ENCODE peak calls at places on chromosomes 6 and 20, in six cellular contexts. One of them, this sample, is unnamed.
A peak's percentile ranks its signal among the peaks of the same experiment; 100 is the strongest.

GRCh38 chr6:135990437-135990836 is 138.9 kb downstream of the PDE7B start:
- DNase-seq in IMR-90: no peak
- DNase-seq in left lung: no peak
- DNase-seq in progenitor cell of endocrine pancreas: no peak
- DNase-seq in psoas muscle: no peak
- DNase-seq in left ventricle myocardium inferior: no peak
- DNase-seq in this sample: no peak

GRCh38 chr6:52686878-52687699 is 16.2 kb downstream of the TMEM14A start:
- DNase-seq in IMR-90: no peak
- DNase-seq in left lung: no peak
- DNase-seq in progenitor cell of endocrine pancreas: no peak
- DNase-seq in psoas muscle: no peak
- DNase-seq in left ventricle myocardium inferior: no peak
- DNase-seq in this sample: no peak

GRCh38 chr20:39913274-39913673 is 775.8 kb downstream of the MAFB start:
- DNase-seq in IMR-90: no peak
- DNase-seq in left lung: no peak
- DNase-seq in progenitor cell of endocrine pancreas: no peak
- DNase-seq in psoas muscle: no peak
- DNase-seq in left ventricle myocardium inferior: no peak
- DNase-seq in this sample: no peak

GRCh38 chr6:166167801-166168615 is at the start of gene TBXT:
- DNase-seq in IMR-90: no peak
- DNase-seq in left lung: no peak
- DNase-seq in progenitor cell of endocrine pancreas: peak; percentile 19
- DNase-seq in psoas muscle: no peak
- DNase-seq in left ventricle myocardium inferior: no peak
- DNase-seq in this sample: no peak

GRCh38 chr6:116596815-116597214 is 19.5 kb upstream of the RSPH4A start:
- DNase-seq in IMR-90: peak; percentile 42
- DNase-seq in left lung: no peak
- DNase-seq in progenitor cell of endocrine pancreas: no peak
- DNase-seq in psoas muscle: no peak
- DNase-seq in left ventricle myocardium inferior: no peak
- DNase-seq in this sample: no peak

GRCh38 chr6:84516151-84516550 is 248.2 kb downstream of the TBX18 start:
- DNase-seq in IMR-90: no peak
- DNase-seq in left lung: no peak
- DNase-seq in progenitor cell of endocrine pancreas: no peak
- DNase-seq in psoas muscle: no peak
- DNase-seq in left ventricle myocardium inferior: no peak
- DNase-seq in this sample: no peak

GRCh38 chr20:43945391-43946205 is 30.9 kb downstream of the TOX2 start:
- DNase-seq in IMR-90: no peak
- DNase-seq in left lung: no peak
- DNase-seq in progenitor cell of endocrine pancreas: no peak
- DNase-seq in psoas muscle: no peak
- DNase-seq in left ventricle myocardium inferior: no peak
- DNase-seq in this sample: no peak

GRCh38 chr6:2773450-2773849 is 8.3 kb downstream of the WRNIP1 start:
- DNase-seq in IMR-90: peak; percentile 60
- DNase-seq in left lung: no peak
- DNase-seq in progenitor cell of endocrine pancreas: no peak
- DNase-seq in psoas muscle: no peak
- DNase-seq in left ventricle myocardium inferior: no peak
- DNase-seq in this sample: no peak

GRCh38 chr6:90425161-90425641 is 128.6 kb upstream of the BACH2 start:
- DNase-seq in IMR-90: no peak
- DNase-seq in left lung: no peak
- DNase-seq in progenitor cell of endocrine pancreas: no peak
- DNase-seq in psoas muscle: no peak
- DNase-seq in left ventricle myocardium inferior: no peak
- DNase-seq in this sample: no peak

GRCh38 chr20:59812286-59813125 is 120.9 kb downstream of the SYCP2 start:
- DNase-seq in IMR-90: no peak
- DNase-seq in left lung: no peak
- DNase-seq in progenitor cell of endocrine pancreas: no peak
- DNase-seq in psoas muscle: no peak
- DNase-seq in left ventricle myocardium inferior: no peak
- DNase-seq in this sample: no peak

GRCh38 chr6:117463762-117464665 is 18.5 kb upstream of the DCBLD1 start:
- DNase-seq in IMR-90: peak; percentile 90
- DNase-seq in left lung: no peak
- DNase-seq in progenitor cell of endocrine pancreas: no peak
- DNase-seq in psoas muscle: no peak
- DNase-seq in left ventricle myocardium inferior: no peak
- DNase-seq in this sample: no peak

GRCh38 chr6:113654396-113654795 is 202.7 kb upstream of the MARCKS start:
- DNase-seq in IMR-90: peak; percentile 30
- DNase-seq in left lung: peak; percentile 84
- DNase-seq in progenitor cell of endocrine pancreas: no peak
- DNase-seq in psoas muscle: peak; percentile 70
- DNase-seq in left ventricle myocardium inferior: peak; percentile 32
- DNase-seq in this sample: peak; percentile 93

GRCh38 chr20:40073535-40074111 is 615.4 kb downstream of the MAFB start:
- DNase-seq in IMR-90: no peak
- DNase-seq in left lung: no peak
- DNase-seq in progenitor cell of endocrine pancreas: no peak
- DNase-seq in psoas muscle: no peak
- DNase-seq in left ventricle myocardium inferior: no peak
- DNase-seq in this sample: no peak

GRCh38 chr20:3400260-3401155 is 7.0 kb downstream of the DNAAF9 start:
- DNase-seq in IMR-90: no peak
- DNase-seq in left lung: no peak
- DNase-seq in progenitor cell of endocrine pancreas: no peak
- DNase-seq in psoas muscle: no peak
- DNase-seq in left ventricle myocardium inferior: no peak
- DNase-seq in this sample: no peak

GRCh38 chr6:111864138-111865048 is 8.9 kb downstream of the FYN start:
- DNase-seq in IMR-90: no peak
- DNase-seq in left lung: no peak
- DNase-seq in progenitor cell of endocrine pancreas: no peak
- DNase-seq in psoas muscle: no peak
- DNase-seq in left ventricle myocardium inferior: no peak
- DNase-seq in this sample: no peak

GRCh38 chr6:43911354-43911624 is 141.3 kb downstream of the VEGFA start:
- DNase-seq in IMR-90: peak; percentile 16
- DNase-seq in left lung: no peak
- DNase-seq in progenitor cell of endocrine pancreas: no peak
- DNase-seq in psoas muscle: no peak
- DNase-seq in left ventricle myocardium inferior: no peak
- DNase-seq in this sample: no peak

GRCh38 chr6:154805288-154805911 is 72.2 kb downstream of the SCAF8 start:
- DNase-seq in IMR-90: peak; percentile 70
- DNase-seq in left lung: no peak
- DNase-seq in progenitor cell of endocrine pancreas: no peak
- DNase-seq in psoas muscle: no peak
- DNase-seq in left ventricle myocardium inferior: no peak
- DNase-seq in this sample: no peak

GRCh38 chr20:32779500-32780215 is 17.5 kb downstream of the DNMT3B start:
- DNase-seq in IMR-90: no peak
- DNase-seq in left lung: no peak
- DNase-seq in progenitor cell of endocrine pancreas: peak; percentile 63
- DNase-seq in psoas muscle: no peak
- DNase-seq in left ventricle myocardium inferior: no peak
- DNase-seq in this sample: no peak
- TF ChIP-seq CTCF in IMR-90: no peak
- TF ChIP-seq CTCF in left lung: no peak
- TF ChIP-seq CTCF in progenitor cell of endocrine pancreas: no peak
- TF ChIP-seq CTCF in psoas muscle: no peak
- TF ChIP-seq CTCF in left ventricle myocardium inferior: no peak
- TF ChIP-seq CTCF in this sample: no peak

GRCh38 chr6:81238390-81238789 is 514.1 kb downstream of the TENT5A start:
- DNase-seq in IMR-90: no peak
- DNase-seq in left lung: no peak
- DNase-seq in progenitor cell of endocrine pancreas: no peak
- DNase-seq in psoas muscle: no peak
- DNase-seq in left ventricle myocardium inferior: no peak
- DNase-seq in this sample: no peak
- TF ChIP-seq CTCF in IMR-90: no peak
- TF ChIP-seq CTCF in left lung: no peak
- TF ChIP-seq CTCF in progenitor cell of endocrine pancreas: no peak
- TF ChIP-seq CTCF in psoas muscle: no peak
- TF ChIP-seq CTCF in left ventricle myocardium inferior: no peak
- TF ChIP-seq CTCF in this sample: no peak

GRCh38 chr6:50185006-50185405 is 135.3 kb upstream of the DEFB112 start:
- DNase-seq in IMR-90: no peak
- DNase-seq in left lung: no peak
- DNase-seq in progenitor cell of endocrine pancreas: no peak
- DNase-seq in psoas muscle: no peak
- DNase-seq in left ventricle myocardium inferior: no peak
- DNase-seq in this sample: no peak
- TF ChIP-seq CTCF in IMR-90: peak; percentile 16
- TF ChIP-seq CTCF in left lung: no peak
- TF ChIP-seq CTCF in progenitor cell of endocrine pancreas: peak; percentile 61
- TF ChIP-seq CTCF in psoas muscle: peak; percentile 11
- TF ChIP-seq CTCF in left ventricle myocardium inferior: no peak
- TF ChIP-seq CTCF in this sample: peak; percentile 42

DNA sequence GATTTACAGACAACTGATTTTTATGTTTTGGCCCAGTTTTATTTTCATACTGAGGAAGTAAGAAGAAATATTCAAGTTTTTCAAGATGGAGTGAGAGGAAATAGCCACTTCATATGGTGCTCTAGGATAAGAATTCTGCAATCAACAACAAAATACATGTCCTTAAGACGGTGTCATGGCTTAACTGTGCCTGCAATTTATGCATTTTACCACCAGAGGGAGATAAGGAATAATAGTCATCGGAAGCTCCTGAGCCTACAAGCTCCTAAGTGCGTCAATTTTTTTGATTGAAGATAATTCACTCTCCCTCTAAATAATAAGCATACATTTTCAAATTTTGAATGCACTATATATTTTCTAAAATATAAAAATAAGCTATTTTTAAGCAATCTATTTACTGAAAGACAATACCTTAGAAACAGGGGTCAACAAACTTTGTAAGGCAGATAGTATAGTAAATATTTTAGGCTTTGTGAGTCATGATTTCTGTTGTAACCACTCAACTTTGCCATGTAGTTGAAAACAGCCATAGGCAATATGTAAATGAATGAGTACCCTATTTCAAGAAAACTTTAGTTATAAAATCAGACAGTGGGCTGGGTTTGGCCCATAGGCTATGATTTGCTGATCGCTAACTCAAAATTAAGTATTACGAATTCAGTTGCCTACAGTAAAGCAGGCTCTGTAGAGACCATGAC is 230.9 kb upstream of the DTNBP1 start:
- DNase-seq in IMR-90: peak; percentile 27
- DNase-seq in left lung: no peak
- DNase-seq in progenitor cell of endocrine pancreas: no peak
- DNase-seq in psoas muscle: no peak
- DNase-seq in left ventricle myocardium inferior: no peak
- DNase-seq in this sample: no peak
- TF ChIP-seq CTCF in IMR-90: no peak
- TF ChIP-seq CTCF in left lung: peak; percentile 17
- TF ChIP-seq CTCF in progenitor cell of endocrine pancreas: peak; percentile 53
- TF ChIP-seq CTCF in psoas muscle: peak; percentile 34
- TF ChIP-seq CTCF in left ventricle myocardium inferior: peak; percentile 21
- TF ChIP-seq CTCF in this sample: peak; percentile 72

This sample was measured in chondrocyte.